ENCODE peak calls at places on chromosome 17, in four cellular contexts. J, E, Z and I are unnamed samples.

GRCh38 chr17:55926276-55926995 is 175.6 kb downstream of the PCTP start:
- DNase-seq in J (no peak), E (no peak), Z (no peak), I (no peak)

GRCh38 chr17:10761281-10761680 is 31.5 kb upstream of the TMEM220 start:
- DNase-seq in J (no peak), E (no peak), Z (no peak), I (no peak)

GRCh38 chr17:53499277-53499676 is 323.4 kb upstream of the KIF2B start:
- DNase-seq in J (no peak), E (no peak), Z (no peak), I (no peak)

GRCh38 chr17:74072340-74072739 is 131.1 kb upstream of the RPL38 start:
- DNase-seq in J (no peak), E (no peak), Z (no peak), I (no peak)

GRCh38 chr17:38786372-38786771 is 13.0 kb downstream of the PIP4K2B start:
- DNase-seq in J (no peak), E (no peak), Z (no peak), I (no peak)

GRCh38 chr17:33013596-33014375 is 22.1 kb downstream of the SPACA3 start:
- DNase-seq in J (no peak), E (no peak), Z (no peak), I (no peak)

GRCh38 chr17:37844158-37844976 is 79.8 kb upstream of the TBC1D3K start:
- DNase-seq in J (peak), E (no peak), Z (peak), I (peak)

GRCh38 chr17:57256708-57257112 is 387 bp downstream of the MSI2 start:
- DNase-seq in J (peak), E (no peak), Z (peak), I (peak)

GRCh38 chr17:60606036-60606435 is 6.0 kb downstream of the PPM1D start:
- DNase-seq in J (no peak), E (no peak), Z (no peak), I (no peak)

GRCh38 chr17:55117063-55117611 is 147.6 kb upstream of the HLF start:
- DNase-seq in J (no peak), E (no peak), Z (no peak), I (no peak)

GRCh38 chr17:58083491-58084316 is 485 bp downstream of the DYNLL2 start:
- DNase-seq in J (peak), E (peak), Z (peak), I (peak)

GRCh38 chr17:385195-385835 is 32.7 kb upstream of the RPH3AL start:
- DNase-seq in J (peak), E (no peak), Z (peak), I (peak)

GRCh38 chr17:37650419-37651003 is 7.3 kb upstream of the DDX52 start:
- DNase-seq in J (peak), E (no peak), Z (peak), I (no peak)

GRCh38 chr17:2309338-2310143 is 5.8 kb downstream of the SRR start:
- DNase-seq in J (peak), E (no peak), Z (no peak), I (no peak)

GRCh38 chr17:78977992-78978973 is 1.4 kb downstream of the LGALS3BP start:
- DNase-seq in J (no peak), E (no peak), Z (no peak), I (no peak)

GRCh38 chr17:29007456-29008455 is 1.9 kb upstream of the SEZ6 start:
- DNase-seq in J (no peak), E (no peak), Z (peak), I (no peak)

GRCh38 chr17:80252871-80253270 is 7.8 kb upstream of the RNF213 start:
- DNase-seq in J (peak), E (peak), Z (peak), I (peak)

GRCh38 chr17:47684025-47684424 is 9.9 kb upstream of the TBKBP1 start:
- DNase-seq in J (no peak), E (no peak), Z (no peak), I (no peak)

GRCh38 chr17:81395600-81396277 is 482 bp downstream of the BAHCC1 start:
- DNase-seq in J (no peak), E (no peak), Z (no peak), I (no peak)

GRCh38 chr17:69870751-69871199 is 204.2 kb upstream of the KCNJ16 start:
- DNase-seq in J (no peak), E (peak), Z (no peak), I (no peak)

GRCh38 chr17:29918922-29919856 is 10.8 kb downstream of the SSH2 start:
- DNase-seq in J (no peak), E (no peak), Z (no peak), I (no peak)

GRCh38 chr17:73591278-73592078 is 52.8 kb downstream of the SDK2 start:
- DNase-seq in J (no peak), E (no peak), Z (no peak), I (peak)

GRCh38 chr17:76405967-76406647 is 21.7 kb downstream of the SPHK1 start:
- DNase-seq in J (peak), E (no peak), Z (no peak), I (no peak)

GRCh38 chr17:44968225-44969143 is at the start of gene C1QL1:
- DNase-seq in J (peak), E (peak), Z (peak), I (peak)

GRCh38 chr17:1769826-1770477 is 8.1 kb downstream of the SERPINF1 start:
- DNase-seq in J (peak), E (peak), Z (peak), I (no peak)

GRCh38 chr17:29376667-29377268 is 13.4 kb upstream of the TAOK1 start:
- DNase-seq in J (peak), E (no peak), Z (peak), I (no peak)

GRCh38 chr17:49193513-49194296 is 16.7 kb downstream of the GNGT2 start:
- DNase-seq in J (peak), E (peak), Z (peak), I (peak)

GRCh38 chr17:44335515-44336356 is 9.4 kb upstream of the GRN start:
- DNase-seq in J (no peak), E (no peak), Z (no peak), I (no peak)

GRCh38 chr17:58302171-58302918 is 21.6 kb upstream of the MPO start:
- DNase-seq in J (no peak), E (peak), Z (no peak), I (peak)

GRCh38 chr17:83196088-83196765 is 116.8 kb downstream of the METRNL start:
- DNase-seq in J (peak), E (peak), Z (no peak), I (no peak)

GRCh38 chr17:77107506-77108433 is 33.0 kb upstream of the SEC14L1 start:
- DNase-seq in J (no peak), E (no peak), Z (no peak), I (no peak)

GRCh38 chr17:80322864-80323263 is 62.2 kb downstream of the RNF213 start:
- DNase-seq in J (no peak), E (no peak), Z (no peak), I (no peak)

GRCh38 chr17:54933921-54934320 is 33.3 kb downstream of the TOM1L1 start:
- DNase-seq in J (no peak), E (no peak), Z (no peak), I (no peak)

GRCh38 chr17:58337126-58337599 is 8.6 kb upstream of the TSPOAP1 start:
- DNase-seq in J (no peak), E (no peak), Z (no peak), I (no peak)

GRCh38 chr17:61248399-61248798 is 151.2 kb upstream of the TBX2 start:
- DNase-seq in J (peak), E (no peak), Z (peak), I (no peak)

GRCh38 chr17:27751166-27751565 is 49.2 kb downstream of the NOS2 start:
- DNase-seq in J (no peak), E (no peak), Z (no peak), I (no peak)

GRCh38 chr17:27746881-27747280 is 53.4 kb downstream of the NOS2 start:
- DNase-seq in J (no peak), E (no peak), Z (no peak), I (no peak)

GRCh38 chr17:27748360-27748825 is 51.9 kb downstream of the NOS2 start:
- DNase-seq in J (no peak), E (no peak), Z (no peak), I (no peak)

GRCh38 chr17:27751622-27752490 is 48.5 kb downstream of the NOS2 start:
- DNase-seq in J (no peak), E (no peak), Z (no peak), I (no peak)

GRCh38 chr17:27747462-27748359 is 52.6 kb downstream of the NOS2 start:
- DNase-seq in J (no peak), E (no peak), Z (peak), I (no peak)
- TF ChIP-seq CTCF in J (peak), E (no peak), Z (no peak), I (no peak)

GRCh38 chr17:40557531-40558299 is 7.6 kb downstream of the CCR7 start:
- DNase-seq in J (peak), E (no peak), Z (no peak), I (no peak)
- H3K27ac ChIP-seq in J (peak), E (peak), Z (peak), I (peak)

GRCh38 chr17:5563451-5563850 is 20.9 kb downstream of the NLRP1 start:
- DNase-seq in J (no peak), E (no peak), Z (no peak), I (no peak)
- TF ChIP-seq CTCF in J (no peak), E (no peak), Z (no peak), I (no peak)

DNA sequence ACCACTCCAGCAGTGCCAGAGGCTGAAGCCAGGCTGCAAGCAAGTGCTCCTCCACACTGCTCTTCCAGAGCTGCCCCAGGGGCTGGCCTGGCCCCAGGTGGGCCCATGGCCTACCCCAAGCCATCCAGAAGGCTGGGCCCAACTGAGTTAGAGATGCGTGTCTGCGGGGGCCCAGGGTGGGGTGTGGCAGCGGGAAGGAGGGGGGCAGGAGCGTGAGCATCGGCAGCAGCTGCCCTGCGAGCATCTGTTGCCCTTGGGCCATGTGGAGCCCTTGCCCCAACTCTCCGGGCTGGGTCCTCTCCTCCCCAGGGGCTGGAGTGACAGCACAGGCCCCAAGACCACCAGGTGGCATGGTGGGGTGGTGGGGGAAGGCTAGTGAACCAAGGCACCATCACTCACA is 7.3 kb upstream of the SREBF1 start:
- DNase-seq in J (no peak), E (no peak), Z (no peak), I (no peak)
- H3K27ac ChIP-seq in J (no peak), E (no peak), Z (peak), I (no peak)

GRCh38 chr17:50728112-50728429 is 8.7 kb downstream of the LUC7L3 start:
- DNase-seq in J (no peak), E (no peak), Z (no peak), I (no peak)
- TF ChIP-seq CTCF in J (no peak), E (no peak), Z (no peak), I (no peak)

GRCh38 chr17:41681776-41682175 is 6.9 kb upstream of the EIF1 start:
- DNase-seq in J (no peak), E (no peak), Z (no peak), I (no peak)

GRCh38 chr17:41680426-41681040 is 8.2 kb upstream of the EIF1 start:
- DNase-seq in J (no peak), E (no peak), Z (no peak), I (no peak)

GRCh38 chr17:41678411-41678906 is 10.2 kb upstream of the EIF1 start:
- DNase-seq in J (no peak), E (no peak), Z (peak), I (peak)

GRCh38 chr17:41679740-41680425 is 8.8 kb upstream of the EIF1 start:
- DNase-seq in J (no peak), E (no peak), Z (no peak), I (no peak)

GRCh38 chr17:41678907-41679739 is 9.6 kb upstream of the EIF1 start:
- DNase-seq in J (no peak), E (no peak), Z (peak), I (peak)
- H3K27ac ChIP-seq in J (peak), E (peak), Z (peak), I (peak)

GRCh38 chr17:13003454-13003851 is 14.4 kb downstream of the ELAC2 start:
- DNase-seq in J (no peak), E (no peak), Z (no peak), I (no peak)
- TF ChIP-seq CTCF in J (no peak), E (no peak), Z (no peak), I (no peak)

DNA sequence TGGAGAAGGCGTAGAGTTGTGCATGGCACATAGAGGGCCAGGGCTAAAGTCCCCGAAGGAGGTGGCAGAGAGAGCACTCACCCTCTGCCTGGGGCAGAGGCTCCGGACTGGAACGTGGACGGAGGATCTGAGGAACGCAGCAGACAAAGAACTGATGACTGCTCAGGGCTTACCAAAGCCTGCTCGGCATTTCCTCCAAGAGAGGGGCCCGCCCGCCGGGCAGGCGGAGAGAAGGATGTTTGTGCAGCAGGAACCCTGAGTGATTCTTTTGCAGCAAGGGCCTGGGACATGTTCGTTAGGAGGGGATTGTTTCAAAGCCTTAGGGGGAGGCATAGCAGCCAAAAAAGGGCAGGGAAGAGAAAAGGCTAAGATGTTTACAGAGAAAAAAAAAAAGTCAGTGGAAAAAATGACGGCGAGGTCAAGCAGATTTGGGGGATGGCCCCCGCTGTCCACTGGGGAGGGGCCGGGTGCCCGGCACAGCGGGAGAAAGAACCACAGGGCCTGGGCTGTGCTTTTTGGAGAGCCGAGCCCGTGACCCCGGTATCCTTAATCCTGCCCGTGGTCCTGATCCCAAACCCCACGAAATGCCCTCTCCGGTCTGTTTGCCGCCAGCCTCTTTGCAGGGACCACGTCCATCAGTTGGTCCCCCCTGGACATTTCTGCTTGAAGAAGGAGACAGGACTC is 129.2 kb downstream of the NTN1 start:
- DNase-seq in J (no peak), E (no peak), Z (no peak), I (no peak)
- H3K27ac ChIP-seq in J (peak), E (no peak), Z (no peak), I (no peak)

GRCh38 chr17:67801626-67802175 is 23.6 kb upstream of the BPTF start:
- DNase-seq in J (no peak), E (no peak), Z (peak), I (no peak)
- TF ChIP-seq CTCF in J (no peak), E (no peak), Z (no peak), I (no peak)

DNA sequence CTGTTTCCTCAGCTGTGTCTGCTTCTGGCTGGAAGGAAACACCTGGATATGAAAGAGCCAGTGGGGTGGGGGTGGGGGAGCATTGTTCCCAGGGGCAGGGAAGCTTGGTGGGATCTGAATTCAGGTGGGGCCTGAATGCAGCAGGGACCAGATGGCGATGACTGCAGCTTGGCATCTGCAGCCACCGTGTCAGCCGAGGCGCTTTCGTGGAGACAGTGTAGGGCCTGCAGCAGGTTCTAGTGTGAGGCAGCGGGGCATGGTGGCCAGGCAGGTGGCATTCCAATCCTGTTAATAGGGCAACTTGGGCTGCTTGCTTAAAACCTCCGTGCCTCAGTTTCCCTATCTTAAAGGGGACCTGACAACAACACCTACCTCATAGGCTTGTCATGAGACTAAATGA is 1.7 kb downstream of the PIK3R6 start:
- DNase-seq in J (no peak), E (no peak), Z (no peak), I (no peak)
- H3K27ac ChIP-seq in J (no peak), E (no peak), Z (no peak), I (no peak)